ENCODE peak calls at places on chromosomes 4 and X, in ten cellular contexts. G is HS-5; J is activated T-cell treated with anti-CD3 and anti-CD28 coated beads for 1 hour; Q is caudate nucleus; Y is stomach; W is RPMI7951; M is effector CD4-positive, alpha-beta T cell; B is NCI-H1092; N is cardiac muscle cell; S is RKO. K is an unnamed sample.

GRCh38 chrX:2703991-2704369 is 12.9 kb downstream of the CD99 start:
- DNase-seq in G (no peak), J (no peak), Q (no peak), Y (no peak), W (no peak), M (no peak), B (no peak), N (peak; percentile 62), S (no peak), K (no peak)

GRCh38 chrX:20620301-20620700 is 353.6 kb upstream of the RPS6KA3 start:
- DNase-seq in G (peak; percentile 61), J (no peak), Q (no peak), Y (no peak), W (peak; percentile 63), M (no peak), B (no peak), N (no peak), S (peak; percentile 81), K (no peak)

GRCh38 chr4:72119946-72120345 is 88.1 kb downstream of the NPFFR2 start:
- DNase-seq in G (no peak), J (no peak), Q (no peak), Y (no peak), W (no peak), M (no peak), B (no peak), N (no peak), S (no peak), K (no peak)

GRCh38 chr4:793109-793861 is 32.6 kb downstream of the CPLX1 start:
- DNase-seq in G (no peak), J (no peak), Q (no peak), Y (no peak), W (no peak), M (no peak), B (no peak), N (no peak), S (no peak), K (no peak)

GRCh38 chr4:145535202-145535601 is 53.5 kb downstream of the SMAD1 start:
- DNase-seq in G (no peak), J (no peak), Q (no peak), Y (no peak), W (no peak), M (no peak), B (no peak), N (no peak), S (no peak), K (no peak)

GRCh38 chr4:119587796-119588195 is 40.8 kb downstream of the PDE5A start:
- DNase-seq in G (no peak), J (no peak), Q (no peak), Y (no peak), W (no peak), M (no peak), B (no peak), N (no peak), S (no peak), K (no peak)

GRCh38 chr4:101400096-101400495 is 52.8 kb upstream of the PPP3CA start:
- DNase-seq in G (no peak), J (no peak), Q (no peak), Y (no peak), W (peak; percentile 87), M (no peak), B (no peak), N (peak; percentile 24), S (peak; percentile 3), K (peak; percentile 10)

GRCh38 chr4:24771241-24771640 is 24.1 kb upstream of the SOD3 start:
- DNase-seq in G (no peak), J (no peak), Q (no peak), Y (no peak), W (peak; percentile 71), M (no peak), B (no peak), N (peak; percentile 54), S (no peak), K (no peak)

GRCh38 chr4:176193898-176194297 is 1.5 kb downstream of the SPATA4 start:
- DNase-seq in G (peak; percentile 69), J (no peak), Q (no peak), Y (no peak), W (peak; percentile 37), M (no peak), B (no peak), N (peak; percentile 21), S (peak; percentile 87), K (no peak)

GRCh38 chr4:82461710-82462109 is 31.3 kb downstream of the ENOPH1 start:
- DNase-seq in G (no peak), J (no peak), Q (no peak), Y (no peak), W (no peak), M (no peak), B (no peak), N (no peak), S (no peak), K (no peak)

GRCh38 chrX:15675490-15675921 is 10.9 kb upstream of the CLTRN start:
- DNase-seq in G (no peak), J (peak; percentile 67), Q (peak; percentile 89), Y (peak; percentile 89), W (no peak), M (peak; percentile 83), B (peak; percentile 84), N (peak; percentile 77), S (peak; percentile 87), K (peak; percentile 73)

K was measured in COLO829.